ENCODE peak calls at places on chromosomes 1 and 21, in ten cellular contexts. Q is HS-5; B is AG08396; N is MM.1S; T is non-pigmented ciliary epithelial cell; S is DMS 273 treated with DMSO at 0.1 percent for 48 hours; I is glomerular endothelial cell; U is naive thymus-derived CD8-positive, alpha-beta T cell; E is memory B cell; Y is activated gamma-delta T cell treated with Interleukin-2 at 50 U/mL for 16 hours. X is an unnamed sample.

GRCh38 chr1:215749423-215749822 is 182.3 kb downstream of the KCTD3 start:
- DNase-seq in Q (peak), B (peak), N (no peak), T (peak), S (no peak), I (no peak), U (no peak), E (no peak), Y (no peak), X (no peak)

GRCh38 chr1:162094271-162094670 is 24.8 kb downstream of the NOS1AP start:
- DNase-seq in Q (no peak), B (no peak), N (no peak), T (no peak), S (peak), I (no peak), U (no peak), E (no peak), Y (no peak), X (no peak)

GRCh38 chr21:39388038-39388810 is 39.3 kb upstream of the HMGN1 start:
- DNase-seq in Q (peak), B (peak), N (peak), T (no peak), S (peak), I (no peak), U (peak), E (peak), Y (peak), X (peak)

GRCh38 chr1:227072991-227073390 is 132.9 kb downstream of the COQ8A start:
- DNase-seq in Q (peak), B (no peak), N (peak), T (peak), S (no peak), I (no peak), U (no peak), E (no peak), Y (no peak), X (no peak)

GRCh38 chr1:205186191-205186590 is 25.3 kb downstream of the DSTYK start:
- DNase-seq in Q (no peak), B (no peak), N (peak), T (no peak), S (no peak), I (no peak), U (no peak), E (no peak), Y (no peak), X (no peak)

GRCh38 chr1:116127123-116127847 is 16.1 kb downstream of the MAB21L3 start:
- DNase-seq in Q (no peak), B (no peak), N (no peak), T (no peak), S (no peak), I (no peak), U (no peak), E (no peak), Y (no peak), X (no peak)

GRCh38 chr1:243254233-243254926 is 701 bp downstream of the CEP170 start:
- DNase-seq in Q (no peak), B (peak), N (peak), T (no peak), S (peak), I (no peak), U (peak), E (no peak), Y (peak), X (peak)

GRCh38 chr1:230251644-230252191 is 174.4 kb downstream of the PGBD5 start:
- DNase-seq in Q (no peak), B (no peak), N (no peak), T (no peak), S (no peak), I (no peak), U (no peak), E (no peak), Y (no peak), X (no peak)

GRCh38 chr1:224132901-224133300 is 19.0 kb downstream of the FBXO28 start:
- DNase-seq in Q (no peak), B (no peak), N (no peak), T (no peak), S (no peak), I (no peak), U (no peak), E (no peak), Y (no peak), X (no peak)

GRCh38 chr1:39955547-39956539 is 898 bp downstream of the MFSD2A start:
- DNase-seq in Q (peak), B (peak), N (peak), T (no peak), S (peak), I (no peak), U (no peak), E (peak), Y (peak), X (peak)

GRCh38 chr1:6515771-6516170 is 24.3 kb upstream of the PLEKHG5 start:
- DNase-seq in Q (no peak), B (peak), N (no peak), T (no peak), S (no peak), I (no peak), U (no peak), E (no peak), Y (no peak), X (no peak)

GRCh38 chr1:211928222-211928856 is 97.8 kb upstream of the LPGAT1 start:
- DNase-seq in Q (no peak), B (no peak), N (no peak), T (no peak), S (no peak), I (no peak), U (no peak), E (no peak), Y (no peak), X (no peak)